ENCODE peak calls at places on chromosomes 12 and 14, in seven cellular contexts. R, N, G, M, Q, J and I are unnamed samples.

GRCh38 chr12:13889913-13890312 is 91.5 kb downstream of the GRIN2B start:
- DNase-seq in R (no peak), M (no peak), N (no peak), Q (no peak), G (no peak), J (no peak), I (no peak)

GRCh38 chr12:57151741-57152407 is 4.5 kb upstream of the LRP1-AS start:
- DNase-seq in G (no peak), R (no peak), J (peak), N (peak), Q (peak), M (no peak), I (no peak)

GRCh38 chr12:67772276-67773169 is 124.0 kb downstream of the DYRK2 start:
- DNase-seq in G (no peak), Q (peak), N (no peak), M (peak), R (no peak), J (no peak), I (peak)

GRCh38 chr14:73785336-73785833 is 66.2 kb upstream of the PTGR2 start:
- DNase-seq in J (peak), Q (peak), G (no peak), N (no peak), M (no peak), R (no peak), I (peak)

GRCh38 chr12:123390415-123391093 is 6.6 kb downstream of the KMT5A start:
- DNase-seq in J (no peak), G (no peak), Q (no peak), R (no peak), M (no peak), N (peak), I (no peak)

GRCh38 chr12:88952543-88952942 is 372.3 kb upstream of the KITLG start:
- DNase-seq in M (no peak), J (no peak), R (no peak), N (no peak), G (peak), Q (no peak), I (no peak)

GRCh38 chr14:75299064-75299463 is 20.4 kb downstream of the FOS start:
- DNase-seq in G (no peak), J (no peak), Q (no peak), R (no peak), N (no peak), M (no peak), I (peak)

GRCh38 chr14:57709909-57710308 is 156.0 kb downstream of the SLC35F4 start:
- DNase-seq in N (no peak), J (no peak), M (no peak), R (no peak), G (no peak), Q (no peak), I (no peak)

GRCh38 chr14:41055589-41055988 is 551.1 kb upstream of the LRFN5 start:
- DNase-seq in N (no peak), R (no peak), J (no peak), Q (no peak), G (no peak), M (no peak), I (no peak)

GRCh38 chr12:74900232-74900631 is 309.4 kb downstream of the KCNC2 start:
- DNase-seq in J (no peak), G (no peak), N (no peak), R (no peak), Q (no peak), M (no peak), I (no peak)

GRCh38 chr12:54940695-54941315 is 43.8 kb downstream of the TESPA1 start:
- DNase-seq in G (no peak), J (no peak), R (no peak), Q (no peak), M (no peak), N (no peak), I (peak)

GRCh38 chr14:73850940-73851339 is 691 bp upstream of the PTGR2 start:
- DNase-seq in N (peak), R (no peak), Q (no peak), G (no peak), J (no peak), M (no peak), I (no peak)

GRCh38 chr12:12784116-12784515 is 1.3 kb upstream of the APOLD1 start:
- DNase-seq in N (no peak), R (no peak), J (no peak), G (no peak), M (no peak), Q (no peak), I (no peak)

GRCh38 chr12:111034911-111035577 is 114.7 kb upstream of the MYL2 start:
- DNase-seq in N (no peak), M (no peak), R (no peak), Q (no peak), G (no peak), J (no peak), I (no peak)